ENCODE peak calls at places on chromosomes 16 and 17, in five cellular contexts. One of them, this sample, is unnamed.

GRCh38 chr17:28282596-28282995 is 36.4 kb upstream of the TMEM97 start:
- DNase-seq in neural progenitor cell: no peak
- DNase-seq in endothelial cell: no peak
- DNase-seq in AG09319: peak; percentile 60
- DNase-seq in OCI-LY7: no peak
- DNase-seq in this sample: no peak

GRCh38 chr17:57649731-57650484 is 95.2 kb downstream of the CCDC182 start:
- DNase-seq in neural progenitor cell: peak; percentile 25
- DNase-seq in endothelial cell: no peak
- DNase-seq in AG09319: no peak
- DNase-seq in OCI-LY7: no peak
- DNase-seq in this sample: no peak

GRCh38 chr16:88693420-88694177 is 7.3 kb upstream of the SNAI3 start:
- DNase-seq in neural progenitor cell: no peak
- DNase-seq in endothelial cell: no peak
- DNase-seq in AG09319: no peak
- DNase-seq in OCI-LY7: peak; percentile 29
- DNase-seq in this sample: no peak

GRCh38 chr16:69106491-69107291 is 1.2 kb downstream of the HAS3 start:
- DNase-seq in neural progenitor cell: peak; percentile 76
- DNase-seq in endothelial cell: no peak
- DNase-seq in AG09319: no peak
- DNase-seq in OCI-LY7: no peak
- DNase-seq in this sample: no peak

GRCh38 chr17:6485646-6486412 is 41.6 kb downstream of the PIMREG start:
- DNase-seq in neural progenitor cell: no peak
- DNase-seq in endothelial cell: no peak
- DNase-seq in AG09319: no peak
- DNase-seq in OCI-LY7: peak; percentile 8
- DNase-seq in this sample: no peak

GRCh38 chr16:56389554-56389953 is 35.8 kb downstream of the AMFR start:
- DNase-seq in neural progenitor cell: no peak
- DNase-seq in endothelial cell: no peak
- DNase-seq in AG09319: peak; percentile 44
- DNase-seq in OCI-LY7: no peak
- DNase-seq in this sample: no peak

GRCh38 chr17:2137342-2138098 is 82.6 kb downstream of the HIC1 start:
- DNase-seq in neural progenitor cell: peak; percentile 84
- DNase-seq in endothelial cell: no peak
- DNase-seq in AG09319: no peak
- DNase-seq in OCI-LY7: peak; percentile 66
- DNase-seq in this sample: no peak

GRCh38 chr16:11160676-11161115 is 95.3 kb downstream of the SOCS1 start:
- DNase-seq in neural progenitor cell: no peak
- DNase-seq in endothelial cell: no peak
- DNase-seq in AG09319: no peak
- DNase-seq in OCI-LY7: no peak
- DNase-seq in this sample: no peak

GRCh38 chr16:3519581-3519980 is 18.8 kb downstream of the CLUAP1 start:
- DNase-seq in neural progenitor cell: no peak
- DNase-seq in endothelial cell: no peak
- DNase-seq in AG09319: no peak
- DNase-seq in OCI-LY7: no peak
- DNase-seq in this sample: no peak

GRCh38 chr16:78364501-78364900 is 265.0 kb downstream of the WWOX start:
- DNase-seq in neural progenitor cell: no peak
- DNase-seq in endothelial cell: no peak
- DNase-seq in AG09319: no peak
- DNase-seq in OCI-LY7: no peak
- DNase-seq in this sample: no peak

GRCh38 chr17:56018202-56018601 is 135.1 kb upstream of the ANKFN1 start:
- DNase-seq in neural progenitor cell: no peak
- DNase-seq in endothelial cell: no peak
- DNase-seq in AG09319: no peak
- DNase-seq in OCI-LY7: no peak
- DNase-seq in this sample: no peak

GRCh38 chr16:29812754-29813643 is 1.0 kb downstream of the PRRT2 start:
- DNase-seq in neural progenitor cell: peak; percentile 23
- DNase-seq in endothelial cell: no peak
- DNase-seq in AG09319: no peak
- DNase-seq in OCI-LY7: no peak
- DNase-seq in this sample: no peak

GRCh38 chr17:19766421-19767270 is 18.5 kb upstream of the ALDH3A1 start:
- DNase-seq in neural progenitor cell: peak; percentile 84
- DNase-seq in endothelial cell: peak; percentile 89
- DNase-seq in AG09319: peak; percentile 14
- DNase-seq in OCI-LY7: peak; percentile 80
- DNase-seq in this sample: peak; percentile 94

GRCh38 chr17:77444653-77445029 is 303.9 kb downstream of the SEC14L1 start:
- DNase-seq in neural progenitor cell: no peak
- DNase-seq in endothelial cell: no peak
- DNase-seq in AG09319: no peak
- DNase-seq in OCI-LY7: peak; percentile 79
- DNase-seq in this sample: no peak

GRCh38 chr17:38747385-38748328 is 479 bp downstream of the PCGF2 start:
- DNase-seq in neural progenitor cell: peak; percentile 80
- DNase-seq in endothelial cell: peak; percentile 55
- DNase-seq in AG09319: no peak
- DNase-seq in OCI-LY7: peak; percentile 70
- DNase-seq in this sample: no peak

GRCh38 chr17:8148560-8148959 is 3.6 kb downstream of the PER1 start:
- DNase-seq in neural progenitor cell: no peak
- DNase-seq in endothelial cell: no peak
- DNase-seq in AG09319: no peak
- DNase-seq in OCI-LY7: no peak
- DNase-seq in this sample: no peak

GRCh38 chr17:51638909-51639308 is 378.6 kb downstream of the UTP18 start:
- DNase-seq in neural progenitor cell: no peak
- DNase-seq in endothelial cell: no peak
- DNase-seq in AG09319: no peak
- DNase-seq in OCI-LY7: no peak
- DNase-seq in this sample: no peak

GRCh38 chr17:57486416-57486815 is 230.1 kb downstream of the MSI2 start:
- DNase-seq in neural progenitor cell: no peak
- DNase-seq in endothelial cell: no peak
- DNase-seq in AG09319: no peak
- DNase-seq in OCI-LY7: no peak
- DNase-seq in this sample: no peak

GRCh38 chr16:3216263-3216640 is 18.7 kb downstream of the ZNF200 start:
- DNase-seq in neural progenitor cell: no peak
- DNase-seq in endothelial cell: no peak
- DNase-seq in AG09319: no peak
- DNase-seq in OCI-LY7: peak; percentile 34
- DNase-seq in this sample: no peak

GRCh38 chr17:2621241-2621640 is 27.8 kb downstream of the PAFAH1B1 start:
- DNase-seq in neural progenitor cell: no peak
- DNase-seq in endothelial cell: no peak
- DNase-seq in AG09319: no peak
- DNase-seq in OCI-LY7: no peak
- DNase-seq in this sample: no peak

GRCh38 chr17:64064331-64064730 is 43.9 kb upstream of the ICAM2 start:
- DNase-seq in neural progenitor cell: no peak
- DNase-seq in endothelial cell: no peak
- DNase-seq in AG09319: no peak
- DNase-seq in OCI-LY7: no peak
- DNase-seq in this sample: no peak

GRCh38 chr17:2435181-2435741 is 34.4 kb upstream of the MNT start:
- DNase-seq in neural progenitor cell: peak; percentile 58
- DNase-seq in endothelial cell: no peak
- DNase-seq in AG09319: no peak
- DNase-seq in OCI-LY7: no peak
- DNase-seq in this sample: no peak

GRCh38 chr16:13041646-13042045 is 140.2 kb downstream of the SHISA9 start:
- DNase-seq in neural progenitor cell: no peak
- DNase-seq in endothelial cell: no peak
- DNase-seq in AG09319: no peak
- DNase-seq in OCI-LY7: no peak
- DNase-seq in this sample: no peak

GRCh38 chr17:8007836-8008235 is 5.4 kb downstream of the GUCY2D start:
- DNase-seq in neural progenitor cell: no peak
- DNase-seq in endothelial cell: no peak
- DNase-seq in AG09319: no peak
- DNase-seq in OCI-LY7: no peak
- DNase-seq in this sample: no peak

GRCh38 chr17:7613769-7614421 is 802 bp downstream of the FXR2 start:
- DNase-seq in neural progenitor cell: no peak
- DNase-seq in endothelial cell: no peak
- DNase-seq in AG09319: no peak
- DNase-seq in OCI-LY7: peak; percentile 30
- DNase-seq in this sample: no peak

GRCh38 chr16:84087461-84088151 is 29.1 kb downstream of the MBTPS1 start:
- DNase-seq in neural progenitor cell: no peak
- DNase-seq in endothelial cell: no peak
- DNase-seq in AG09319: no peak
- DNase-seq in OCI-LY7: peak; percentile 20
- DNase-seq in this sample: no peak

GRCh38 chr16:84086996-84087395 is 29.7 kb downstream of the MBTPS1 start:
- DNase-seq in neural progenitor cell: no peak
- DNase-seq in endothelial cell: no peak
- DNase-seq in AG09319: no peak
- DNase-seq in OCI-LY7: no peak
- DNase-seq in this sample: no peak

GRCh38 chr16:84086357-84086756 is 30.4 kb downstream of the MBTPS1 start:
- DNase-seq in neural progenitor cell: no peak
- DNase-seq in endothelial cell: no peak
- DNase-seq in AG09319: no peak
- DNase-seq in OCI-LY7: no peak
- DNase-seq in this sample: no peak

GRCh38 chr16:84090212-84090611 is 26.5 kb downstream of the MBTPS1 start:
- DNase-seq in neural progenitor cell: no peak
- DNase-seq in endothelial cell: no peak
- DNase-seq in AG09319: no peak
- DNase-seq in OCI-LY7: no peak
- DNase-seq in this sample: peak; percentile 49

DNA sequence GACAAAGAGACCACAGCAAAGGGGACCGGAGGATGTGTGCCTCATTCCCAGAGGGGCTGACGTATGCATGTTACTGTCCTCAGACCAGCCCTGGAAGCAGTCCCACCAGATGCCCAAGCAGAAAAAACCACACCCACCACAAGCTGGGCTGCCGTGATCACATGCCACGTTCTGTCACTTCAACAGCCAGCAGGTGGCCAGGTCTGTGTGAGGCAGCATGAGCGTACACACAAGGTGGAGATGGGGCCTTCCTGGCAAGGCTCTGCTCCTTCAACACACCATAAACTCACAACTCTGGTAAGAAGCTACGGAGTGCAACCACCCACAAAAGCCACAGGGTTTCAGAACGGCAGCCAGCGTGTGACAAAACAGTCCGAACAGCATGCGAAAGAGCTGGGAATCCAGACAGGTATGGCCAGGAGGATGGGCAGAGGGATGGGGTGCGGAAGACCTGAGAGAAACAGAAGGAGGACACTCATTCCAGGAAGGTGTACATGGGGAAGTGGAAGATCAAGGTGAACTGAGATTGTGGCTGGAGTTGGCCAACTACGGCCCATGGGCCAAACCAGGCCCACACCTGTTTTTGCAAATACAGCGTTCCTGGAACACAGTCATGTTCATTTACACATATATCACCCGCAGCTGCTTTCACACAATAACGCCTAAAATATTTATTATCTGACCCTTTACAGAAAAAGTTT is 27.9 kb downstream of the MBTPS1 start:
- DNase-seq in neural progenitor cell: no peak
- DNase-seq in endothelial cell: no peak
- DNase-seq in AG09319: no peak
- DNase-seq in OCI-LY7: peak; percentile 76
- DNase-seq in this sample: peak; percentile 44
- TF ChIP-seq CTCF in neural progenitor cell: no peak
- TF ChIP-seq CTCF in endothelial cell: no peak
- TF ChIP-seq CTCF in AG09319: no peak
- TF ChIP-seq CTCF in OCI-LY7: peak; percentile 64
- TF ChIP-seq CTCF in this sample: no peak

DNA sequence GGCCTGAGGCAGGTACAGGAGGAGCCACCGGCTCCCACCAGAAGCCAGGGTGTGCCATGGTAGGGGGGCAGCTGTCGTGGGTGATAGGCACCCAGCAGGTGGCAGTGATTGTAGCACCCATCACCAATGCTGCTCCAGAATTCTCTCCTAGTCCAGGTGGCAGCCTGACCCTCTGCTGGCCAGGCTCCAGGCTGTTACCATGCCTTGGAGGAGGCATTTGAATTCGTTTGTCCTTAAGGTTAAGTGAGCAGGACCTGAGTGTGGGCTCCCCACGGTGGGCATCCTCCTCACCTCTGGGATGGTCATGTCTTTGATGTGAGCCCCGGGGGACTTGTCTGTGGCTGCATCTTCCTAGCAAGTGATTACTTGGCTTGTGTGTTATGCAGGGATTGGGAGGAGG is 59.4 kb downstream of the RGS9 start:
- DNase-seq in neural progenitor cell: no peak
- DNase-seq in endothelial cell: no peak
- DNase-seq in AG09319: no peak
- DNase-seq in OCI-LY7: no peak
- DNase-seq in this sample: no peak
- TF ChIP-seq CTCF in neural progenitor cell: no peak
- TF ChIP-seq CTCF in endothelial cell: no peak
- TF ChIP-seq CTCF in AG09319: no peak
- TF ChIP-seq CTCF in OCI-LY7: peak; percentile 30
- TF ChIP-seq CTCF in this sample: no peak

GRCh38 chr16:72858611-72859493 is 189.1 kb downstream of the ZFHX3 start:
- DNase-seq in neural progenitor cell: no peak
- DNase-seq in endothelial cell: no peak
- DNase-seq in AG09319: no peak
- DNase-seq in OCI-LY7: no peak
- DNase-seq in this sample: no peak
- TF ChIP-seq CTCF in neural progenitor cell: no peak
- TF ChIP-seq CTCF in endothelial cell: no peak
- TF ChIP-seq CTCF in AG09319: no peak
- TF ChIP-seq CTCF in OCI-LY7: no peak
- TF ChIP-seq CTCF in this sample: no peak

DNA sequence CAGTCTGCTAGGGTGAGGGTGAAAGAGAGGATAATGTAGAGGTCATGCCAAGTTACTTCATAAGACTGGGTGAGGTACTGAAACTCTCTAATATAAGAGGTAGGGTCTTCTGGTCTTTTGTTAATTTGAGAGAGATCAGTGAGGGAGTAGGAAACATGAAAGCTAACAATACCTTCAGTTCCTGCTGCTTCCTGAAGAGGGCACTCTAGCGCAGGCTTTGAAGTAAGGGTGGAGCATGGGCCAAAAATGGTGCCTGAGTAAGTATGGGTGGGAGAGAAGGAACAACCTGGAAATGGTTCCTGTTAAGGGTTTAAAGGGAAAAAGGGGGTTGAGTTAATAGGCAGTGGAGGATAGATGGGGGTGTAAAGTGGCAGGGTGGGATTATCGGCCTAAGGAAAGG is 2449.5 kb downstream of the TP53TG3F start:
- DNase-seq in neural progenitor cell: no peak
- DNase-seq in endothelial cell: no peak
- DNase-seq in AG09319: no peak
- DNase-seq in OCI-LY7: peak; percentile 3
- DNase-seq in this sample: no peak
- TF ChIP-seq CTCF in neural progenitor cell: peak; percentile 18
- TF ChIP-seq CTCF in endothelial cell: no peak
- TF ChIP-seq CTCF in AG09319: no peak
- TF ChIP-seq CTCF in OCI-LY7: peak; percentile 78
- TF ChIP-seq CTCF in this sample: no peak

GRCh38 chr17:50148226-50149098 is 2.0 kb downstream of the PPP1R9B start:
- DNase-seq in neural progenitor cell: peak; percentile 54
- DNase-seq in endothelial cell: peak; percentile 33
- DNase-seq in AG09319: no peak
- DNase-seq in OCI-LY7: peak; percentile 84
- DNase-seq in this sample: no peak
- TF ChIP-seq CTCF in neural progenitor cell: peak; percentile 28
- TF ChIP-seq CTCF in endothelial cell: no peak
- TF ChIP-seq CTCF in AG09319: peak; percentile 31
- TF ChIP-seq CTCF in OCI-LY7: no peak
- TF ChIP-seq CTCF in this sample: peak; percentile 29

This sample was measured in osteocyte.